ENCODE peak calls at places on chromosome 9, in seven cellular contexts. One of them, this sample, is unnamed.

GRCh38 chr9:133955821-133956411 is 36.2 kb downstream of the VAV2 start:
- DNase-seq in cardiac muscle cell: peak
- DNase-seq in activated effector memory CD4-positive, alpha-beta T cell treated with anti-CD3 and anti-CD28 coated beads, Interleukin-2, amount 50 U/mL, for 16 hours: peak
- DNase-seq in NCI-H1417 treated with DMSO at 0.1 percent for 48 hours: no peak
- DNase-seq in A549: no peak
- DNase-seq in lung microvascular endothelial cell: peak
- DNase-seq in sciatic nerve: no peak
- DNase-seq in this sample: peak

GRCh38 chr9:114662081-114662989 is 4.7 kb upstream of the TEX53 start:
- DNase-seq in cardiac muscle cell: peak
- DNase-seq in activated effector memory CD4-positive, alpha-beta T cell treated with anti-CD3 and anti-CD28 coated beads, Interleukin-2, amount 50 U/mL, for 16 hours: peak
- DNase-seq in NCI-H1417 treated with DMSO at 0.1 percent for 48 hours: no peak
- DNase-seq in A549: peak
- DNase-seq in lung microvascular endothelial cell: peak
- DNase-seq in sciatic nerve: peak
- DNase-seq in this sample: peak

GRCh38 chr9:8351431-8351830 is 551.9 kb upstream of the DMAC1 start:
- DNase-seq in cardiac muscle cell: no peak
- DNase-seq in activated effector memory CD4-positive, alpha-beta T cell treated with anti-CD3 and anti-CD28 coated beads, Interleukin-2, amount 50 U/mL, for 16 hours: no peak
- DNase-seq in NCI-H1417 treated with DMSO at 0.1 percent for 48 hours: no peak
- DNase-seq in A549: no peak
- DNase-seq in lung microvascular endothelial cell: no peak
- DNase-seq in sciatic nerve: no peak
- DNase-seq in this sample: no peak

GRCh38 chr9:126440042-126440441 is 113.4 kb downstream of the MVB12B start:
- DNase-seq in cardiac muscle cell: no peak
- DNase-seq in activated effector memory CD4-positive, alpha-beta T cell treated with anti-CD3 and anti-CD28 coated beads, Interleukin-2, amount 50 U/mL, for 16 hours: no peak
- DNase-seq in NCI-H1417 treated with DMSO at 0.1 percent for 48 hours: no peak
- DNase-seq in A549: no peak
- DNase-seq in lung microvascular endothelial cell: no peak
- DNase-seq in sciatic nerve: peak
- DNase-seq in this sample: no peak

GRCh38 chr9:134433101-134433500 is 106.8 kb downstream of the RXRA start:
- DNase-seq in cardiac muscle cell: no peak
- DNase-seq in activated effector memory CD4-positive, alpha-beta T cell treated with anti-CD3 and anti-CD28 coated beads, Interleukin-2, amount 50 U/mL, for 16 hours: no peak
- DNase-seq in NCI-H1417 treated with DMSO at 0.1 percent for 48 hours: no peak
- DNase-seq in A549: no peak
- DNase-seq in lung microvascular endothelial cell: peak
- DNase-seq in sciatic nerve: no peak
- DNase-seq in this sample: no peak

GRCh38 chr9:100098241-100098886 is 436 bp downstream of the ERP44 start:
- DNase-seq in cardiac muscle cell: peak
- DNase-seq in activated effector memory CD4-positive, alpha-beta T cell treated with anti-CD3 and anti-CD28 coated beads, Interleukin-2, amount 50 U/mL, for 16 hours: peak
- DNase-seq in NCI-H1417 treated with DMSO at 0.1 percent for 48 hours: peak
- DNase-seq in A549: peak
- DNase-seq in lung microvascular endothelial cell: peak
- DNase-seq in sciatic nerve: peak
- DNase-seq in this sample: peak

GRCh38 chr9:1087120-1087881 is 37.1 kb downstream of the DMRT2 start:
- DNase-seq in cardiac muscle cell: no peak
- DNase-seq in activated effector memory CD4-positive, alpha-beta T cell treated with anti-CD3 and anti-CD28 coated beads, Interleukin-2, amount 50 U/mL, for 16 hours: no peak
- DNase-seq in NCI-H1417 treated with DMSO at 0.1 percent for 48 hours: no peak
- DNase-seq in A549: no peak
- DNase-seq in lung microvascular endothelial cell: no peak
- DNase-seq in sciatic nerve: no peak
- DNase-seq in this sample: no peak

GRCh38 chr9:3177921-3178320 is 334.0 kb upstream of the PUM3 start:
- DNase-seq in cardiac muscle cell: no peak
- DNase-seq in activated effector memory CD4-positive, alpha-beta T cell treated with anti-CD3 and anti-CD28 coated beads, Interleukin-2, amount 50 U/mL, for 16 hours: no peak
- DNase-seq in NCI-H1417 treated with DMSO at 0.1 percent for 48 hours: no peak
- DNase-seq in A549: no peak
- DNase-seq in lung microvascular endothelial cell: no peak
- DNase-seq in sciatic nerve: no peak
- DNase-seq in this sample: no peak

GRCh38 chr9:109224751-109225150 is 57.7 kb upstream of the FRRS1L start:
- DNase-seq in cardiac muscle cell: no peak
- DNase-seq in activated effector memory CD4-positive, alpha-beta T cell treated with anti-CD3 and anti-CD28 coated beads, Interleukin-2, amount 50 U/mL, for 16 hours: no peak
- DNase-seq in NCI-H1417 treated with DMSO at 0.1 percent for 48 hours: no peak
- DNase-seq in A549: no peak
- DNase-seq in lung microvascular endothelial cell: no peak
- DNase-seq in sciatic nerve: no peak
- DNase-seq in this sample: no peak

GRCh38 chr9:13970018-13970417 is 343.9 kb downstream of the NFIB start:
- DNase-seq in cardiac muscle cell: no peak
- DNase-seq in activated effector memory CD4-positive, alpha-beta T cell treated with anti-CD3 and anti-CD28 coated beads, Interleukin-2, amount 50 U/mL, for 16 hours: no peak
- DNase-seq in NCI-H1417 treated with DMSO at 0.1 percent for 48 hours: no peak
- DNase-seq in A549: no peak
- DNase-seq in lung microvascular endothelial cell: no peak
- DNase-seq in sciatic nerve: no peak
- DNase-seq in this sample: no peak

GRCh38 chr9:84697494-84698114 is 28.1 kb downstream of the NTRK2 start:
- DNase-seq in cardiac muscle cell: peak
- DNase-seq in activated effector memory CD4-positive, alpha-beta T cell treated with anti-CD3 and anti-CD28 coated beads, Interleukin-2, amount 50 U/mL, for 16 hours: peak
- DNase-seq in NCI-H1417 treated with DMSO at 0.1 percent for 48 hours: no peak
- DNase-seq in A549: peak
- DNase-seq in lung microvascular endothelial cell: peak
- DNase-seq in sciatic nerve: peak
- DNase-seq in this sample: peak

GRCh38 chr9:114390952-114391351 is 3.2 kb upstream of the AKNA start:
- DNase-seq in cardiac muscle cell: no peak
- DNase-seq in activated effector memory CD4-positive, alpha-beta T cell treated with anti-CD3 and anti-CD28 coated beads, Interleukin-2, amount 50 U/mL, for 16 hours: no peak
- DNase-seq in NCI-H1417 treated with DMSO at 0.1 percent for 48 hours: peak
- DNase-seq in A549: no peak
- DNase-seq in lung microvascular endothelial cell: no peak
- DNase-seq in sciatic nerve: no peak
- DNase-seq in this sample: no peak

GRCh38 chr9:124695280-124695890 is 75.7 kb downstream of the NR6A1 start:
- DNase-seq in cardiac muscle cell: no peak
- DNase-seq in activated effector memory CD4-positive, alpha-beta T cell treated with anti-CD3 and anti-CD28 coated beads, Interleukin-2, amount 50 U/mL, for 16 hours: no peak
- DNase-seq in NCI-H1417 treated with DMSO at 0.1 percent for 48 hours: no peak
- DNase-seq in A549: no peak
- DNase-seq in lung microvascular endothelial cell: no peak
- DNase-seq in sciatic nerve: no peak
- DNase-seq in this sample: no peak

GRCh38 chr9:118975736-118976135 is 393.5 kb downstream of the BRINP1 start:
- DNase-seq in cardiac muscle cell: no peak
- DNase-seq in activated effector memory CD4-positive, alpha-beta T cell treated with anti-CD3 and anti-CD28 coated beads, Interleukin-2, amount 50 U/mL, for 16 hours: no peak
- DNase-seq in NCI-H1417 treated with DMSO at 0.1 percent for 48 hours: no peak
- DNase-seq in A549: no peak
- DNase-seq in lung microvascular endothelial cell: no peak
- DNase-seq in sciatic nerve: no peak
- DNase-seq in this sample: no peak

GRCh38 chr9:94929373-94929764 is 202.9 kb downstream of the AOPEP start:
- DNase-seq in cardiac muscle cell: no peak
- DNase-seq in activated effector memory CD4-positive, alpha-beta T cell treated with anti-CD3 and anti-CD28 coated beads, Interleukin-2, amount 50 U/mL, for 16 hours: no peak
- DNase-seq in NCI-H1417 treated with DMSO at 0.1 percent for 48 hours: no peak
- DNase-seq in A549: no peak
- DNase-seq in lung microvascular endothelial cell: peak
- DNase-seq in sciatic nerve: no peak
- DNase-seq in this sample: no peak

This sample was measured in A673.